ENCODE peak calls at places on chromosomes 6 and 20, in seven cellular contexts. Z, E, J, G, W, O and H are unnamed samples.

GRCh38 chr20:47854687-47855212 is 69.5 kb upstream of the SULF2 start:
- DNase-seq in Z (peak; percentile 44), E (peak; percentile 55), J (peak; percentile 58), G (peak; percentile 33), W (peak; percentile 66), O (peak; percentile 84), H (peak; percentile 49)

GRCh38 chr20:574297-574942 is 30.8 kb upstream of the CSNK2A1 start:
- DNase-seq in Z (no peak), E (no peak), J (no peak), G (no peak), W (no peak), O (no peak), H (no peak)

GRCh38 chr6:99606670-99607415 is at the start of gene PRDM13:
- DNase-seq in Z (no peak), E (no peak), J (no peak), G (no peak), W (no peak), O (no peak), H (no peak)

GRCh38 chr6:36727491-36728021 is 29.9 kb downstream of the RAB44 start:
- DNase-seq in Z (peak; percentile 20), E (no peak), J (no peak), G (no peak), W (no peak), O (peak; percentile 11), H (no peak)

GRCh38 chr20:38501858-38502431 is 29.3 kb downstream of the RALGAPB start:
- DNase-seq in Z (no peak), E (no peak), J (no peak), G (no peak), W (no peak), O (no peak), H (no peak)

GRCh38 chr20:43710370-43711044 is 16.3 kb downstream of the GTSF1L start:
- DNase-seq in Z (no peak), E (no peak), J (no peak), G (no peak), W (peak; percentile 92), O (no peak), H (no peak)

GRCh38 chr6:6315660-6316059 is 4.8 kb downstream of the F13A1 start:
- DNase-seq in Z (peak; percentile 58), E (peak; percentile 63), J (peak; percentile 52), G (peak; percentile 38), W (peak; percentile 54), O (peak; percentile 65), H (no peak)

GRCh38 chr6:157987788-157988699 is 6.4 kb downstream of the SYNJ2 start:
- DNase-seq in Z (no peak), E (no peak), J (no peak), G (no peak), W (no peak), O (no peak), H (no peak)

GRCh38 chr20:38149880-38150594 is 15.0 kb downstream of the TGM2 start:
- DNase-seq in Z (no peak), E (no peak), J (no peak), G (no peak), W (no peak), O (no peak), H (no peak)

GRCh38 chr6:109406196-109406595 is 23.9 kb upstream of the CD164 start:
- DNase-seq in Z (peak; percentile 89), E (no peak), J (no peak), G (no peak), W (no peak), O (no peak), H (no peak)

DNA sequence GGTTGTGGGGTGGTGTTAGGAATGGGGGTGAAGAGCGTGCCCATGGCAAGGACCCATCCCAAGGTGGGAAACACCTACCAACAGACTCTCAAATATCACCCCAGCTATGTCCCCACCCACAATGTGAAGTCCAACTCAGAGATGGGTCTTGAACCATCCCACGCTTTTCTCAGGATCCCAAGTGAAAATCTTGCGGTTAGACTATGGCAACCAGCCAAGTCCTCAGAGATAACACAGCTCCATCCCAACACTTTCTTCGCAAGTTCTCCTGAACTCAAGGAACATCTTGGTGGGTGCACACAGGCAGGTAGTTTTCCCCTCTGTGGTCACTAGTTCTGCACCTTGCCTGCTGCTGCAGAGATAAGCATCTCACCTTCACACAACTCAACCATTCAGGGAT is 116.0 kb downstream of the CDC5L start:
- DNase-seq in Z (no peak), E (no peak), J (no peak), G (no peak), W (no peak), O (no peak), H (no peak)
- H3K9me2 ChIP-seq in Z (no peaks in the 10 kb centered on the region), E (no peaks in the 10 kb centered on the region), J (no peaks in the 10 kb centered on the region), G (no peaks in the 10 kb centered on the region), W (no peaks in the 10 kb centered on the region), O (peaks cover 4% of the 10 kb centered on the region), H (no peaks in the 10 kb centered on the region)

DNA sequence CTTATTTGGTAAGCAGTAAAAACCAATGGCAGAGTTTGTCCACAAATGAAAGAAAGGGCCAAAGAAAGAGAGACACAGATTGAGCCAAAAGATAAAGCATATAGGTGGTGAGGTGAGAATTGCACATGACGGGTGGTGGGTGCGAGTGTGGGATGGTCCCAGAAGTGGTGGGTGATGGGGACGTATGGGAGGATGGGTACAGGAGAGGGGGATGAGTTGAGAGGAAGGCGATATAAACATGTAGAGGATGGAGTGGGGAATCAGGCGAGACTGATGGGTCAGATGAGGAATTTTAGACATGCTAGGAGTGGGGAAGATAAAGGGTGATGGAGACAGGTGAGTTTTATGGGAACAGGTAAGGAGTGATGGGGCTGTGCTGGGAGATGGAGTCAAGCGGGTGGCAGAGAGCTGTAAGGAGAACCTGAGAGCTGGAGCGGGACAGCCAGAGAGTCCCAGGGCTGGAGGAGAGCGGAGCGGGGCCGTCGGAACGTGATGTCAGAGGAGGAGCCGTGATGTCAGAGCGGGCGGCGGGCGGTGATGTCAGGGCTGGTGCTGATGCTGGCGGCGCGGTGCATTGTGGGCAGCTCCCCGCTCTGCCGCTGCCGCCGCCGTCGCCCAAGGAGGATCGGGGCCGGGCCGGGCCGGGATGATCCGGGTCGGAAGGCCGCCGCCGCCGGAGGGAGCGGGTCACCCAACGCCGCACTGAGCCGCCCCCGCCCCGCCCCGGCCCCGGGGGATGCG is at the start of gene TTBK1:
- DNase-seq in Z (peak; percentile 26), E (no peak), J (no peak), G (no peak), W (no peak), O (no peak), H (no peak)
- H3K4me2 ChIP-seq in Z (no peak within 1 kb of the TSS), E (no peak within 1 kb of the TSS), J (no peak within 1 kb of the TSS), G (no peak within 1 kb of the TSS), W (no peak within 1 kb of the TSS), O (no peak within 1 kb of the TSS), H (no peak within 1 kb of the TSS)

GRCh38 chr6:3336066-3336786 is 77.5 kb downstream of the PSMG4 start:
- DNase-seq in Z (no peak), E (no peak), J (no peak), G (no peak), W (no peak), O (no peak), H (no peak)
- H3K9me2 ChIP-seq in Z (no peaks in the 10 kb centered on the region), E (no peaks in the 10 kb centered on the region), J (no peaks in the 10 kb centered on the region), G (no peaks in the 10 kb centered on the region), W (no peaks in the 10 kb centered on the region), O (no peaks in the 10 kb centered on the region), H (no peaks in the 10 kb centered on the region)

DNA sequence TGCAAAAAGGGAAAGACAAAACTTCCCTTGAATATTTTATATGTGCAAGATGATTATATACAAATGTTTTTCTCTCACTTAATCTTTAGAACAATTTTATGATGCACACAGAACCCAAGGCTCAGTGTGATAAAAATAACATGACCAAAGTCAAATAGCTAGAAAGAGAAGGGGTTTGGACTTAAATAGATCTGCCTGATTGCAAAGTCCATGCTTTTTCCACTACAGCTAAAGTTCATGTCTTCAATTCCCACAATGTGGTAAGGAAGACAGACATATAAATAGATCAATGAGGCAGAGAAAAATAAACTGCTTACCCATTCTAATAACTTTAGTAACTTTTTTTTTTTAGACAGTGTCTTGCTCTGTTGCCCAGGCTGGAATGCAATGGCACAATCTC is 143.8 kb downstream of the CDK19 start:
- DNase-seq in Z (no peak), E (no peak), J (no peak), G (no peak), W (no peak), O (no peak), H (no peak)
- H3K4me2 ChIP-seq in Z (no peak overlapping the region), E (no peak overlapping the region), J (no peak overlapping the region), G (no peak overlapping the region), W (no peak overlapping the region), O (no peak overlapping the region), H (no peak overlapping the region)